ENCODE peak calls at places on chromosomes 7 and 10, in seven cellular contexts. One of them, this sample, is unnamed.

GRCh38 chr10:80472234-80473095 is 18.4 kb downstream of the TSPAN14 start:
- DNase-seq in neural progenitor cell: no peak
- DNase-seq in gastrocnemius medialis: no peak
- DNase-seq in kidney: no peak
- DNase-seq in PC-9: peak; percentile 85
- DNase-seq in H9: no peak
- DNase-seq in keratinocyte: peak; percentile 91
- DNase-seq in this sample: peak; percentile 53

GRCh38 chr7:135905355-135905754 is 71.8 kb downstream of the MTPN start:
- DNase-seq in neural progenitor cell: no peak
- DNase-seq in gastrocnemius medialis: no peak
- DNase-seq in kidney: no peak
- DNase-seq in PC-9: no peak
- DNase-seq in H9: no peak
- DNase-seq in keratinocyte: no peak
- DNase-seq in this sample: no peak

GRCh38 chr10:47029181-47029971 is 118.1 kb downstream of the PTPN20 start:
- DNase-seq in neural progenitor cell: no peak
- DNase-seq in gastrocnemius medialis: no peak
- DNase-seq in kidney: no peak
- DNase-seq in PC-9: no peak
- DNase-seq in H9: peak; percentile 14
- DNase-seq in keratinocyte: no peak
- DNase-seq in this sample: no peak

GRCh38 chr7:113179313-113179712 is 61.0 kb upstream of the SMIM30 start:
- DNase-seq in neural progenitor cell: no peak
- DNase-seq in gastrocnemius medialis: no peak
- DNase-seq in kidney: no peak
- DNase-seq in PC-9: no peak
- DNase-seq in H9: no peak
- DNase-seq in keratinocyte: no peak
- DNase-seq in this sample: no peak

GRCh38 chr10:99526861-99527504 is 5.8 kb upstream of the NKX2-3 start:
- DNase-seq in neural progenitor cell: peak; percentile 24
- DNase-seq in gastrocnemius medialis: no peak
- DNase-seq in kidney: no peak
- DNase-seq in PC-9: no peak
- DNase-seq in H9: no peak
- DNase-seq in keratinocyte: no peak
- DNase-seq in this sample: no peak

GRCh38 chr10:86645111-86645445 is 9.3 kb upstream of the OPN4 start:
- DNase-seq in neural progenitor cell: no peak
- DNase-seq in gastrocnemius medialis: no peak
- DNase-seq in kidney: no peak
- DNase-seq in PC-9: no peak
- DNase-seq in H9: peak; percentile 28
- DNase-seq in keratinocyte: no peak
- DNase-seq in this sample: no peak

GRCh38 chr10:76942556-76943416 is 694.8 kb downstream of the KCNMA1 start:
- DNase-seq in neural progenitor cell: no peak
- DNase-seq in gastrocnemius medialis: no peak
- DNase-seq in kidney: no peak
- DNase-seq in PC-9: no peak
- DNase-seq in H9: no peak
- DNase-seq in keratinocyte: no peak
- DNase-seq in this sample: no peak

GRCh38 chr10:58435297-58435696 is 50.1 kb downstream of the TFAM start:
- DNase-seq in neural progenitor cell: no peak
- DNase-seq in gastrocnemius medialis: no peak
- DNase-seq in kidney: peak; percentile 81
- DNase-seq in PC-9: peak; percentile 89
- DNase-seq in H9: peak; percentile 37
- DNase-seq in keratinocyte: peak; percentile 66
- DNase-seq in this sample: no peak

GRCh38 chr7:38681882-38682281 is 50.7 kb upstream of the AMPH start:
- DNase-seq in neural progenitor cell: no peak
- DNase-seq in gastrocnemius medialis: no peak
- DNase-seq in kidney: no peak
- DNase-seq in PC-9: no peak
- DNase-seq in H9: no peak
- DNase-seq in keratinocyte: no peak
- DNase-seq in this sample: no peak

GRCh38 chr7:867001-867405 is 9.4 kb upstream of the GET4 start:
- DNase-seq in neural progenitor cell: no peak
- DNase-seq in gastrocnemius medialis: peak; percentile 54
- DNase-seq in kidney: peak; percentile 93
- DNase-seq in PC-9: no peak
- DNase-seq in H9: no peak
- DNase-seq in keratinocyte: no peak
- DNase-seq in this sample: no peak

GRCh38 chr10:100760726-100761125 is 15.3 kb downstream of the PAX2 start:
- DNase-seq in neural progenitor cell: no peak
- DNase-seq in gastrocnemius medialis: no peak
- DNase-seq in kidney: no peak
- DNase-seq in PC-9: no peak
- DNase-seq in H9: no peak
- DNase-seq in keratinocyte: no peak
- DNase-seq in this sample: no peak

GRCh38 chr7:139016931-139017511 is 18.8 kb downstream of the ZC3HAV1L start:
- DNase-seq in neural progenitor cell: peak; percentile 79
- DNase-seq in gastrocnemius medialis: no peak
- DNase-seq in kidney: no peak
- DNase-seq in PC-9: peak; percentile 51
- DNase-seq in H9: peak; percentile 62
- DNase-seq in keratinocyte: no peak
- DNase-seq in this sample: peak; percentile 81

DNA sequence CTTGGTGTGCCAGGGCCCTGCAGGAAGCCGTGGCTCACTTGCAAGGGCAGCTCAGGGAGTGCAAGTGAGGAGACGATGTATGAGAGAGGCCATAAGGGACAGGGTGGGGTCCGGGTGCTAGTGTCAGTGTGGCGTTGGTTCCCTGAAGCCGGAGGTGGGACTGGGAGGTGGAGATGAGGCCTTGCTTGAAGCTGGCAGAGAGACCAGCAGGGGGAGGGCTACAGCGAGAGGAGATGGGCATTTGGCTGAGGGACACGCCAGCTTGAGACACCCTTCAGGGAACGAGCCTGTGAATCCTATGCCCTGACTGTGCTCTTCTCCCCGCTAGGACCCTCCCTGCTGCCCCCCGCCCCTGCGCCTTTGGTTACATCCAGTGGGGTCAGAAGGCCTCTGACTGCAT is 529.1 kb downstream of the TCERG1L start:
- DNase-seq in neural progenitor cell: peak; percentile 36
- DNase-seq in gastrocnemius medialis: no peak
- DNase-seq in kidney: peak; percentile 45
- DNase-seq in PC-9: no peak
- DNase-seq in H9: peak; percentile 72
- DNase-seq in keratinocyte: no peak
- DNase-seq in this sample: peak; percentile 59
- H3K9me3 ChIP-seq in neural progenitor cell: no peaks in the 10 kb centered on the region
- H3K9me3 ChIP-seq in gastrocnemius medialis: no peaks in the 10 kb centered on the region
- H3K9me3 ChIP-seq in kidney: no peaks in the 10 kb centered on the region
- H3K9me3 ChIP-seq in PC-9: no peaks in the 10 kb centered on the region
- H3K9me3 ChIP-seq in H9: no peaks in the 10 kb centered on the region
- H3K9me3 ChIP-seq in keratinocyte: peaks cover 10% of the 10 kb centered on the region
- H3K9me3 ChIP-seq in this sample: no peaks in the 10 kb centered on the region

GRCh38 chr7:126185959-126186580 is 1066.7 kb downstream of the GRM8 start:
- DNase-seq in neural progenitor cell: peak; percentile 23
- DNase-seq in gastrocnemius medialis: no peak
- DNase-seq in kidney: peak; percentile 37
- DNase-seq in PC-9: no peak
- DNase-seq in H9: peak; percentile 75
- DNase-seq in keratinocyte: no peak
- DNase-seq in this sample: no peak
- H3K9me3 ChIP-seq in neural progenitor cell: no peaks in the 10 kb centered on the region
- H3K9me3 ChIP-seq in gastrocnemius medialis: no peaks in the 10 kb centered on the region
- H3K9me3 ChIP-seq in kidney: no peaks in the 10 kb centered on the region
- H3K9me3 ChIP-seq in PC-9: no peaks in the 10 kb centered on the region
- H3K9me3 ChIP-seq in H9: no peaks in the 10 kb centered on the region
- H3K9me3 ChIP-seq in keratinocyte: no peaks in the 10 kb centered on the region
- H3K9me3 ChIP-seq in this sample: peaks cover 15% of the 10 kb centered on the region

GRCh38 chr10:7410800-7411670 is at the start of gene SFMBT2:
- DNase-seq in neural progenitor cell: peak; percentile 82
- DNase-seq in gastrocnemius medialis: no peak
- DNase-seq in kidney: peak; percentile 87
- DNase-seq in PC-9: no peak
- DNase-seq in H9: peak; percentile 45
- DNase-seq in keratinocyte: peak; percentile 7
- DNase-seq in this sample: peak; percentile 95
- H3K9me3 ChIP-seq in neural progenitor cell: no peaks in the 10 kb centered on the region
- H3K9me3 ChIP-seq in gastrocnemius medialis: no peaks in the 10 kb centered on the region
- H3K9me3 ChIP-seq in kidney: no peaks in the 10 kb centered on the region
- H3K9me3 ChIP-seq in PC-9: no peaks in the 10 kb centered on the region
- H3K9me3 ChIP-seq in H9: no peaks in the 10 kb centered on the region
- H3K9me3 ChIP-seq in keratinocyte: no peaks in the 10 kb centered on the region
- H3K9me3 ChIP-seq in this sample: no peaks in the 10 kb centered on the region

GRCh38 chr7:41742619-41743018 is 39.7 kb upstream of the INHBA start:
- DNase-seq in neural progenitor cell: no peak
- DNase-seq in gastrocnemius medialis: no peak
- DNase-seq in kidney: no peak
- DNase-seq in PC-9: no peak
- DNase-seq in H9: no peak
- DNase-seq in keratinocyte: no peak
- DNase-seq in this sample: no peak

GRCh38 chr7:41747951-41748350 is 45.1 kb upstream of the INHBA start:
- DNase-seq in neural progenitor cell: no peak
- DNase-seq in gastrocnemius medialis: no peak
- DNase-seq in kidney: no peak
- DNase-seq in PC-9: no peak
- DNase-seq in H9: no peak
- DNase-seq in keratinocyte: no peak
- DNase-seq in this sample: no peak

DNA sequence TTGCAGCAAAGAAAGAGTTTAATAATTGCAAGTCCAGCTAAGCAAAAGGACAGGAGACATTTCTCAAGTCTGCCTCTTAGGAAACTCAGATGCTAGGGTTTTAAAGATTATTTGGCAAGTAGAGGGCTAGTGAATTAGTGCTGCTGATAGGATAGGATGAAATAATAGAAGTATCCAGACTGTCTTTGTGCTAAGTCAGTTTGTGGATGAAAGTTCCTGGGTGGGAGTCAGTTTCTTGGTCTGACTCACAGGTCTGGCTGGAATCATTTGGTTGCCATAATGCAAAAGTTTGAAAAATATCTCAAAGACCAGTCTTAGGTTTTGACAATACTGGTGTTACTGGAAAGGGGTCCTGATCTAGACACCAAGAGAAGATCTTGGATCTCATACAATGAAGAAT is 42.6 kb upstream of the INHBA start:
- DNase-seq in neural progenitor cell: no peak
- DNase-seq in gastrocnemius medialis: no peak
- DNase-seq in kidney: no peak
- DNase-seq in PC-9: no peak
- DNase-seq in H9: no peak
- DNase-seq in keratinocyte: no peak
- DNase-seq in this sample: no peak
- H3K9me3 ChIP-seq in neural progenitor cell: peaks cover 11% of the 10 kb centered on the region
- H3K9me3 ChIP-seq in gastrocnemius medialis: no peaks in the 10 kb centered on the region
- H3K9me3 ChIP-seq in kidney: no peaks in the 10 kb centered on the region
- H3K9me3 ChIP-seq in PC-9: peaks cover 6% of the 10 kb centered on the region
- H3K9me3 ChIP-seq in H9: peaks cover 8% of the 10 kb centered on the region
- H3K9me3 ChIP-seq in keratinocyte: peaks cover 1% of the 10 kb centered on the region
- H3K9me3 ChIP-seq in this sample: no peaks in the 10 kb centered on the region

GRCh38 chr7:157834501-157835143 is 497.8 kb downstream of the DNAJB6 start:
- DNase-seq in neural progenitor cell: peak; percentile 61
- DNase-seq in gastrocnemius medialis: no peak
- DNase-seq in kidney: peak; percentile 49
- DNase-seq in PC-9: no peak
- DNase-seq in H9: no peak
- DNase-seq in keratinocyte: no peak
- DNase-seq in this sample: no peak
- H3K9me3 ChIP-seq in neural progenitor cell: no peaks in the 10 kb centered on the region
- H3K9me3 ChIP-seq in gastrocnemius medialis: no peaks in the 10 kb centered on the region
- H3K9me3 ChIP-seq in kidney: no peaks in the 10 kb centered on the region
- H3K9me3 ChIP-seq in PC-9: no peaks in the 10 kb centered on the region
- H3K9me3 ChIP-seq in H9: no peaks in the 10 kb centered on the region
- H3K9me3 ChIP-seq in keratinocyte: peaks cover 17% of the 10 kb centered on the region
- H3K9me3 ChIP-seq in this sample: peaks cover under 1% of the 10 kb centered on the region

GRCh38 chr7:5088906-5089305 is 43.2 kb downstream of the RBAK start:
- DNase-seq in neural progenitor cell: no peak
- DNase-seq in gastrocnemius medialis: no peak
- DNase-seq in kidney: no peak
- DNase-seq in PC-9: peak; percentile 84
- DNase-seq in H9: no peak
- DNase-seq in keratinocyte: no peak
- DNase-seq in this sample: no peak

GRCh38 chr7:5093948-5094347 is 48.3 kb downstream of the RBAK start:
- DNase-seq in neural progenitor cell: no peak
- DNase-seq in gastrocnemius medialis: no peak
- DNase-seq in kidney: no peak
- DNase-seq in PC-9: no peak
- DNase-seq in H9: no peak
- DNase-seq in keratinocyte: no peak
- DNase-seq in this sample: no peak

DNA sequence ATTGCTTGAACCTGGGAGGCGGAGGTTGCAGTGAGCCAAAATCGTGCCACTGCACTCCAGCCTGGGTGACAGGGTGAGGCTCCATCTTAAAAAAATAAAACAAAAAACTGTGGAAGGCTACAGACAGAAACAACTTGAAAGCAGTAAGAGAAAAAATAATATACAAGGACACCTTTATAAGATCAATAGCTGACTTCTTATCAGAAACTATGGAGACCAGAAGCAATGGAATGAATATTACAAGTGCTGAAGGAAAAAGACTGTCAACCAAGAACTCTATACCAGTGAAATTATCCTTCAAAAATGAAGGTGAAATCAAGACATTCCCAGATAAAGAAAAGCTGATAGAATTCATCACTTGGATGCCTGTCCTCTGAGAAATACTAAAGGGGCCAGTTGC is 49.0 kb downstream of the RBAK start:
- DNase-seq in neural progenitor cell: no peak
- DNase-seq in gastrocnemius medialis: no peak
- DNase-seq in kidney: no peak
- DNase-seq in PC-9: no peak
- DNase-seq in H9: no peak
- DNase-seq in keratinocyte: no peak
- DNase-seq in this sample: no peak
- H3K9me3 ChIP-seq in neural progenitor cell: peaks cover 6% of the 10 kb centered on the region
- H3K9me3 ChIP-seq in gastrocnemius medialis: peaks cover 28% of the 10 kb centered on the region
- H3K9me3 ChIP-seq in kidney: peaks cover 5% of the 10 kb centered on the region
- H3K9me3 ChIP-seq in PC-9: peaks cover 37% of the 10 kb centered on the region
- H3K9me3 ChIP-seq in H9: peaks cover 24% of the 10 kb centered on the region
- H3K9me3 ChIP-seq in keratinocyte: peaks cover 1% of the 10 kb centered on the region
- H3K9me3 ChIP-seq in this sample: peaks cover 4% of the 10 kb centered on the region

This sample was measured in Karpas-422.